ENCODE peak calls at places on chromosomes 1 and 21, in four cellular contexts. B is cardiac muscle cell; I is CD8-positive, alpha-beta memory T cell; L is adrenal gland. K is an unnamed sample. For H3K4me1, the result is how much of the 10 kb centered on the place peaks cover.

GRCh38 chr1:21707086-21707840 is 38.1 kb upstream of the RAP1GAP start:
- DNase-seq in L (no peak), B (no peak), I (no peak), K (no peak)

GRCh38 chr1:226100436-226101347 is 38.2 kb downstream of the H3-3A start:
- DNase-seq in I (peak), B (no peak), L (no peak), K (peak)

GRCh38 chr1:181423301-181423918 is 59.9 kb upstream of the CACNA1E start:
- DNase-seq in I (peak), L (peak), B (peak), K (peak)

GRCh38 chr1:244171241-244171985 is 120.3 kb downstream of the ZBTB18 start:
- DNase-seq in I (no peak), B (no peak), L (no peak), K (no peak)

GRCh38 chr1:184624626-184625025 is 130.0 kb downstream of the EDEM3 start:
- DNase-seq in L (no peak), B (no peak), I (no peak), K (no peak)

GRCh38 chr1:145942891-145943290 is 14.9 kb downstream of the LIX1L start:
- DNase-seq in L (no peak), B (no peak), I (no peak), K (no peak)

GRCh38 chr1:6603851-6604558 is 1.3 kb upstream of the KLHL21 start:
- DNase-seq in I (no peak), B (peak), L (peak), K (peak)

GRCh38 chr1:29413661-29414060 is 177.3 kb downstream of the PTPRU start:
- DNase-seq in B (no peak), L (no peak), I (no peak), K (no peak)

GRCh38 chr1:234242091-234242490 is 131.2 kb upstream of the COA6 start:
- DNase-seq in B (no peak), I (no peak), L (no peak), K (no peak)

GRCh38 chr1:66251521-66251920 is 282.4 kb upstream of the SGIP1 start:
- DNase-seq in I (no peak), L (peak), B (peak), K (no peak)

GRCh38 chr21:27564684-27565280 is 597.9 kb upstream of the ADAMTS5 start:
- DNase-seq in I (no peak), L (peak), B (peak), K (no peak)

GRCh38 chr21:41052820-41053555 is 115.0 kb upstream of the BACE2 start:
- DNase-seq in L (no peak), I (no peak), B (no peak), K (no peak)

GRCh38 chr1:70319750-70320149 is 34.8 kb downstream of the ANKRD13C start:
- DNase-seq in I (no peak), L (no peak), B (no peak), K (no peak)

GRCh38 chr1:147665521-147665920 is 4.8 kb downstream of the ACP6 start:
- DNase-seq in L (no peak), I (no peak), B (no peak), K (no peak)

GRCh38 chr21:36381841-36382589 is 3.2 kb upstream of the CHAF1B start:
- DNase-seq in I (no peak), L (no peak), B (no peak), K (no peak)

GRCh38 chr21:25717491-25718139 is 17.1 kb downstream of the ATP5PF start:
- DNase-seq in I (no peak), L (no peak), B (peak), K (no peak)

GRCh38 chr21:35525443-35525842 is 476.3 kb upstream of the RUNX1 start:
- DNase-seq in L (no peak), I (no peak), B (no peak), K (no peak)

GRCh38 chr1:30465096-30465495 is 258.3 kb downstream of the MATN1 start:
- DNase-seq in L (no peak), B (no peak), I (no peak), K (no peak)

GRCh38 chr1:219792337-219793021 is 135.9 kb downstream of the SLC30A10 start:
- DNase-seq in B (peak), L (no peak), I (no peak), K (no peak)

GRCh38 chr1:169891539-169891885 is 2.2 kb downstream of the SCYL3 start:
- DNase-seq in L (no peak), B (no peak), I (no peak), K (no peak)

GRCh38 chr1:226653311-226653921 is 85.7 kb downstream of the ITPKB start:
- DNase-seq in I (peak), L (no peak), B (no peak), K (peak)

GRCh38 chr21:29164330-29164942 is 34.0 kb downstream of the MAP3K7CL start:
- DNase-seq in I (no peak), B (peak), L (no peak), K (no peak)

GRCh38 chr1:193457676-193458075 is 271.3 kb upstream of the B3GALT2 start:
- DNase-seq in L (no peak), I (peak), B (no peak), K (no peak)

GRCh38 chr1:58057820-58058219 is 488.7 kb downstream of the OMA1 start:
- DNase-seq in B (no peak), L (no peak), I (no peak), K (no peak)

GRCh38 chr1:191343816-191344215 is 814.4 kb upstream of the RGS18 start:
- DNase-seq in B (no peak), L (no peak), I (no peak), K (no peak)

GRCh38 chr1:226524547-226524946 is 24.0 kb upstream of the STUM start:
- DNase-seq in I (no peak), L (no peak), B (no peak), K (no peak)

GRCh38 chr1:89833183-89834077 is 12.6 kb downstream of the LRRC8D start:
- DNase-seq in L (peak), I (no peak), B (no peak), K (no peak)
- H3K4me1 ChIP-seq in L (under half), I (under half), B (under half), K (under half)

GRCh38 chr1:9651220-9651564 is 339 bp upstream of the PIK3CD start:
- DNase-seq in I (no peak), B (no peak), L (no peak), K (no peak)
- H3K4me3 ChIP-seq in I (peak), B (peak), L (no peak), K (peak)

GRCh38 chr1:114344656-114345055 is 166.3 kb downstream of the TRIM33 start:
- DNase-seq in B (no peak), I (no peak), L (no peak), K (no peak)

GRCh38 chr1:114345930-114346479 is 165.0 kb downstream of the TRIM33 start:
- DNase-seq in B (no peak), L (peak), I (no peak), K (peak)

GRCh38 chr1:114349891-114350605 is 161.0 kb downstream of the TRIM33 start:
- DNase-seq in L (no peak), B (no peak), I (no peak), K (no peak)

GRCh38 chr1:114347431-114348209 is 163.4 kb downstream of the TRIM33 start:
- DNase-seq in L (no peak), B (no peak), I (no peak), K (no peak)

GRCh38 chr1:114346480-114347029 is 164.4 kb downstream of the TRIM33 start:
- DNase-seq in B (peak), L (peak), I (peak), K (peak)
- H3K27ac ChIP-seq in B (no peak), L (peak), I (no peak), K (peak)

GRCh38 chr1:12615166-12615915 is 2.7 kb downstream of the DHRS3 start:
- DNase-seq in I (no peak), L (no peak), B (no peak), K (no peak)
- H3K4me1 ChIP-seq in I (under half), L (under half), B (under half), K (under half)

GRCh38 chr1:79055856-79056255 is 49.3 kb upstream of the ADGRL4 start:
- DNase-seq in I (no peak), L (no peak), B (no peak), K (no peak)

DNA sequence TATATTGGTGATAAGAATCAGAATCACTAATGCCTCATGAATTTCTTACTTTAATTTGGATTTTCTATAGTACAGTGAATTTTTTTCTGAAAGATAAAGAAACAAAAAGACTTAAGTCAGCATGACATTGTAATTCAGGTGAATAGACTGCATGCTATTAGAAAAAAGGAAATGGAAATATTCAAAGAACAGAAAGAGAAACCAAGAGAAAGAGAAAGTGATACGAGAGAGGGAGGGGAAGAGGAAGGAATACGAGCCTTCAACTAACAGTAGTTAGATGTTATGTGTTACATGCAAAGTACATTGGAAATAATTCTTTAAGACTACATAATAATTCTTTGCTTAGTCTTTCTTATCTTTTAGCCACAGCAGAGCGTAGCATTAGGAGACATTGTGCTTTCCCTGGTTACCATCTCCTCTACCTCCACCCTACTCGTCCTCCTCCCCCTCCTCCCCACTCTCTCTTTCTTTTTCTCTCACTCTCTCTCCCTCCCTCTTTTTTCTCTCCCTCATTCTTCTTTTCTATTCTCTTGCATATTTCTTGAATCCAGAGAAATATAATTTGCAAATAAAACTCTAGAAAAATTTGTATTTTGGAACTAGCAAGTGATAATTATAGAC is 46.4 kb upstream of the ADGRL4 start:
- DNase-seq in L (no peak), I (no peak), B (no peak), K (no peak)
- H3K4me3 ChIP-seq in L (no peak), I (no peak), B (no peak), K (peak)

GRCh38 chr1:25992689-25993146 is 5.1 kb downstream of the PAFAH2 start:
- DNase-seq in B (no peak), L (no peak), I (no peak), K (no peak)

GRCh38 chr1:25989860-25990650 is 7.8 kb downstream of the PAFAH2 start:
- DNase-seq in B (no peak), L (no peak), I (no peak), K (no peak)

GRCh38 chr1:25990702-25991395 is 7.0 kb downstream of the PAFAH2 start:
- DNase-seq in I (peak), L (no peak), B (no peak), K (no peak)

GRCh38 chr1:25991937-25992688 is 5.8 kb downstream of the PAFAH2 start:
- DNase-seq in L (no peak), B (no peak), I (no peak), K (no peak)

GRCh38 chr1:25989440-25989839 is 8.4 kb downstream of the PAFAH2 start:
- DNase-seq in I (no peak), L (no peak), B (no peak), K (no peak)
- H3K27ac ChIP-seq in I (no peak), L (no peak), B (no peak), K (no peak)

DNA sequence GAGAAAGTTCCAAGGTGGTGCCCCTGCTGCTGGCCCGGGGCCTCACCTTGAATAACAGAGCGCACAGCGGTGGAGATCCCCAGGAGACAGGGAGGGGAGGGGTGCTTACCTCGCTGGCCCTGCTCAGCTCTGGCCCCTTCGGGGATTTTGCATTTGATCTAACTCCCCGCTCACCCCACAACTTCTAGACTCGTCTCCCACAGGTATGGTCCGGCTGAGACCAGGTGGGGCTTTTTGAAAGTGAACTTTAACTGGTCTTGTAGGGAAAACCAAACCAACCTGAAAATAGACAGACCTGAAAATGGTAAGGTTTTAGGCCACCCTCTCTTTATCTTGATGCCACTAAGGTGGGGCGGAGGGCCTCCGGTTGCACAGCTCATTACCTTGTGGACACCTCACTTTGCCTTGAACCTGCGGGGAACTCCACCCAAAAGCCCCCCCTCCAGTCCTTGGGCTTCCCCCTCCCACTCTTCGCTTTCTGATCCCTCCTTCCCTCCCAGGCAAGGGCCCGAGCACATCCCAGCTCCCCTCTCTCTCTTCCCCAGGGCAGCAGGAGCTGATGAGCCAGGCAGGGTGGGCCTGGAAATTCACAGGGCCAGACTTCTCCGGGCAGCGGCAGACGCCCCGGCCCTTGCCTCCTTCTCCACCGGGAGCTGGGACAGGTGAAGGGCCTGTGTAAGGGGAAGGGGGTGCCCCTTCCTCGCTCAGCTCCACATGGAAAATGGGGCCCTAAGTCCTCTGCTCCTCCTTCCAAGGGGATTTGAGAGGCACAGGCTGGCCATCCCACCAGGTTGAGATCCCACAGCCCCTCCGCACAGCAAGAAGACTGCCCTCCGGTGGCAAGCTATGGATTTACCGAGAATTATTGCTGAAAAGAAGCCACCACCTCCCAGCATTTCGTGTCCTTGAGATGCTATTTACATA is 16.1 kb downstream of the TNFRSF8 start:
- DNase-seq in B (peak), L (peak), I (no peak), K (no peak)
- H3K4me1 ChIP-seq in B (under half), L (under half), I (under half), K (under half)

GRCh38 chr1:109467301-109467777 is 993 bp downstream of the SYPL2 start:
- DNase-seq in L (no peak), I (no peak), B (no peak), K (peak)
- H3K4me3 ChIP-seq in L (no peak), I (no peak), B (peak), K (peak)

DNA sequence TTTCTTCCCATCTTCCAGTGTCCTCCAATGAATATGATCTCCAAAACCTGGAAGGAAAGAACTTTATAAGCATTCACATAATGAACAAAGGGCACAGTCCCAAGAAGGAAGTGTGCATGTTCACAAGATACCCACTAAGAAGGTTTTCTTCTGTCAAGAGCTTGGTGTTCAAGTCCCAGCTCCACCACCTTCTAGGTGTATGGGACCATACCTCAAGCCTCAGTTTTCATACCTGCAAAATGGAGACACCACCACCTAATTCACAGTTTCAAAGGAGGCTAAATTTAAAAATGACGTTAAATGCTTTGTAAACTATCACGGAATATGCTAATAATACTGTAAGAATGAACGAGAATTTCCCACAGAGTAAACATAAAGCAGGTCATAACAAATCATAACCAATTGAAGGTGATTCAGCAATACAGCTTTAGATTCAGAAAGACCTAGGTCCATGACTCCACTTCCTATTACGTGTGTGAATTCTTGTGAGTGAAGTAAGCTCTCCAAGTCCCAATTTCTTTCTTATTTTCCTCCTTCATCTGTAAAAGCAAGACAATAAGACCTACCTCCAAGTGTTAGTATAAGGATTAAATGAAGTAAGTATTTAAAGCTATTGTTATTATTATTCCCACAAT is 8.1 kb upstream of the KTI12 start:
- DNase-seq in B (no peak), I (no peak), L (no peak), K (no peak)
- H3K27ac ChIP-seq in B (no peak), I (no peak), L (no peak), K (no peak)

K was measured in heart left ventricle.